ENCODE peak calls at places on chromosome 1, in seven cellular contexts. D is astrocyte of the spinal cord; J is AG09309; W is mucosa of descending colon; Z is amniotic stem cell; V is stimulated activated CD8-positive, alpha-beta memory T cell treated with anti-CD3 and anti-CD28 coated beads, Interleukin-15, amount 100 ng/mL, for 4 hours; S is stimulated activated CD4-positive, alpha-beta T cell treated with anti-CD3 and anti-CD28 coated beads, TNF-alpha, amount 100 ng/mL, for 24 hours. A is an unnamed sample.

GRCh38 chr1:37189111-37189510 is 154.8 kb upstream of the GRIK3 start:
- DNase-seq in V (no peak), D (no peak), S (no peak), W (no peak), J (no peak), Z (no peak), A (no peak)

GRCh38 chr1:89519779-89520358 is 4.8 kb upstream of the LRRC8B start:
- DNase-seq in Z (no peak), W (no peak), D (peak), V (no peak), S (peak), J (no peak), A (peak)

GRCh38 chr1:55682198-55682597 is 467.0 kb upstream of the USP24 start:
- DNase-seq in V (no peak), W (no peak), J (no peak), Z (no peak), D (no peak), S (no peak), A (no peak)

GRCh38 chr1:180123463-180123936 is 31.2 kb upstream of the QSOX1 start:
- DNase-seq in S (no peak), Z (no peak), V (no peak), D (no peak), J (peak), W (no peak), A (no peak)

GRCh38 chr1:25573591-25573930 is 30.2 kb downstream of the LDLRAP1 start:
- DNase-seq in Z (no peak), W (no peak), D (no peak), S (no peak), V (no peak), J (no peak), A (no peak)

GRCh38 chr1:100463809-100464424 is 74.0 kb upstream of the GPR88 start:
- DNase-seq in S (peak), V (no peak), W (peak), J (peak), Z (peak), D (peak), A (peak)

GRCh38 chr1:117616356-117616755 is 10.5 kb downstream of the TENT5C start:
- DNase-seq in D (no peak), J (no peak), W (peak), S (no peak), Z (no peak), V (no peak), A (no peak)

GRCh38 chr1:27600500-27601175 is 3.3 kb downstream of the AHDC1 start:
- DNase-seq in V (no peak), J (no peak), Z (no peak), W (peak), D (no peak), S (no peak), A (no peak)

GRCh38 chr1:23167353-23168078 is 1.1 kb downstream of the LUZP1 start:
- DNase-seq in S (peak), D (peak), J (no peak), Z (no peak), V (no peak), W (peak), A (peak)

GRCh38 chr1:94408104-94408503 is 10.1 kb upstream of the ABCD3 start:
- DNase-seq in V (no peak), D (no peak), S (no peak), Z (no peak), W (no peak), J (no peak), A (no peak)

GRCh38 chr1:63612564-63612963 is 19.4 kb downstream of the PGM1 start:
- DNase-seq in W (no peak), V (no peak), D (no peak), S (no peak), J (no peak), Z (no peak), A (no peak)

GRCh38 chr1:226104671-226105121 is 42.2 kb downstream of the H3-3A start:
- DNase-seq in D (no peak), J (no peak), V (no peak), S (no peak), Z (no peak), W (no peak), A (no peak)

GRCh38 chr1:207797229-207797973 is 45.5 kb downstream of the CD46 start:
- DNase-seq in Z (peak), V (peak), W (peak), J (peak), D (peak), S (peak), A (peak)

GRCh38 chr1:197595244-197595904 is 179.9 kb downstream of the DENND1B start:
- DNase-seq in Z (no peak), W (no peak), J (no peak), D (no peak), V (no peak), S (no peak), A (no peak)

GRCh38 chr1:227397356-227397978 is 79.2 kb upstream of the CDC42BPA start:
- DNase-seq in S (no peak), D (no peak), W (no peak), V (no peak), J (no peak), Z (no peak), A (no peak)

GRCh38 chr1:63793741-63794240 is 20.0 kb downstream of the ROR1 start:
- DNase-seq in J (no peak), W (no peak), D (no peak), S (no peak), V (no peak), Z (no peak), A (no peak)

GRCh38 chr1:117838911-117839310 is 90.5 kb downstream of the GDAP2 start:
- DNase-seq in Z (no peak), S (no peak), V (no peak), D (peak), W (no peak), J (peak), A (no peak)

GRCh38 chr1:165679282-165680036 is 18.9 kb downstream of the ALDH9A1 start:
- DNase-seq in S (no peak), W (no peak), Z (no peak), J (no peak), V (no peak), D (no peak), A (no peak)

GRCh38 chr1:23593556-23594148 is 34.4 kb upstream of the ID3 start:
- DNase-seq in J (no peak), Z (no peak), D (peak), S (no peak), W (no peak), V (no peak), A (no peak)

GRCh38 chr1:20834192-20834591 is 47.1 kb upstream of the HP1BP3 start:
- DNase-seq in Z (no peak), V (no peak), S (no peak), J (no peak), W (no peak), D (no peak), A (no peak)

GRCh38 chr1:59204001-59204400 is 92.9 kb upstream of the FGGY start:
- DNase-seq in D (no peak), Z (no peak), W (peak), V (no peak), J (no peak), S (no peak), A (no peak)

GRCh38 chr1:163085041-163085903 is 16.1 kb downstream of the RGS4 start:
- DNase-seq in J (no peak), W (no peak), V (no peak), Z (no peak), D (no peak), S (no peak), A (no peak)

GRCh38 chr1:28341591-28341990 is 12.8 kb downstream of the MED18 start:
- DNase-seq in S (no peak), D (no peak), J (no peak), W (no peak), V (no peak), Z (no peak), A (no peak)